ENCODE peak calls at places on chromosomes 7 and 10, in four cellular contexts. O, Q, P and L are unnamed samples.

GRCh38 chr7:150903627-150904026 is 51.3 kb downstream of the AOC1 start:
- DNase-seq in O (no peak), P (no peak), Q (peak; percentile 84), L (no peak)

GRCh38 chr7:1140481-1141104 is 19.4 kb downstream of the ZFAND2A start:
- DNase-seq in P (no peak), O (no peak), Q (no peak), L (no peak)

GRCh38 chr7:155860840-155861479 is 48.7 kb upstream of the SHH start:
- DNase-seq in P (no peak), O (no peak), Q (peak; percentile 45), L (no peak)

GRCh38 chr10:100506596-100507356 is 12.9 kb downstream of the SEC31B start:
- DNase-seq in Q (peak; percentile 81), O (no peak), P (no peak), L (no peak)

GRCh38 chr7:121302214-121302745 is 26.5 kb upstream of the WNT16 start:
- DNase-seq in P (no peak), O (peak; percentile 27), Q (peak; percentile 91), L (no peak)

GRCh38 chr10:117743517-117743916 is 201.0 kb downstream of the EMX2 start:
- DNase-seq in P (no peak), Q (no peak), O (no peak), L (no peak)

GRCh38 chr7:129969881-129970446 is 17.2 kb upstream of the UBE2H start:
- DNase-seq in O (no peak), Q (peak; percentile 98), P (no peak), L (no peak)

GRCh38 chr7:26399309-26399610 is 107.6 kb downstream of the SNX10 start:
- DNase-seq in Q (no peak), O (no peak), P (peak; percentile 24), L (no peak)

GRCh38 chr7:24075426-24075810 is 208.6 kb upstream of the NPY start:
- DNase-seq in Q (peak; percentile 20), P (no peak), O (no peak), L (no peak)

GRCh38 chr7:153258686-153259085 is 499.1 kb downstream of the ACTR3B start:
- DNase-seq in O (no peak), Q (no peak), P (no peak), L (no peak)

GRCh38 chr7:133126422-133126821 is 44.5 kb upstream of the CHCHD3 start:
- DNase-seq in Q (no peak), P (no peak), O (no peak), L (no peak)

GRCh38 chr7:33155811-33156210 is 26.4 kb downstream of the BBS9 start:
- DNase-seq in O (no peak), P (no peak), Q (peak; percentile 64), L (no peak)

GRCh38 chr7:2299131-2299829 is 15.0 kb downstream of the SNX8 start:
- DNase-seq in P (no peak), O (peak; percentile 76), Q (no peak), L (no peak)

GRCh38 chr10:86440874-86441838 is 74.6 kb upstream of the GRID1 start:
- DNase-seq in Q (peak; percentile 74), P (no peak), O (no peak), L (no peak)

GRCh38 chr10:43138757-43139241 is 554 bp downstream of the CSGALNACT2 start:
- DNase-seq in O (no peak), Q (peak; percentile 17), P (no peak), L (peak; percentile 87)

GRCh38 chr10:105691811-105692210 is 1050.7 kb downstream of the SORCS3 start:
- DNase-seq in Q (peak; percentile 15), O (no peak), P (peak; percentile 11), L (no peak)

GRCh38 chr10:72316386-72316700 is 38.4 kb downstream of the DNAJB12 start:
- DNase-seq in O (no peak), Q (no peak), P (no peak), L (no peak)

GRCh38 chr7:76193881-76194280 is 7.8 kb upstream of the SRRM3 start:
- DNase-seq in O (no peak), P (no peak), Q (no peak), L (no peak)

GRCh38 chr10:66215005-66215404 is 710.8 kb upstream of the LRRTM3 start:
- DNase-seq in O (no peak), Q (peak; percentile 13), P (no peak), L (no peak)

GRCh38 chr7:55075464-55075971 is 56.7 kb downstream of the EGFR start:
- DNase-seq in P (no peak), Q (no peak), O (no peak), L (no peak)

GRCh38 chr10:27100800-27101347 is 580 bp upstream of the ANKRD26 start:
- DNase-seq in Q (no peak), O (no peak), P (no peak), L (peak; percentile 6)

GRCh38 chr7:97024209-97025129 is at the start of gene DLX5:
- DNase-seq in Q (peak; percentile 71), P (peak; percentile 15), O (no peak), L (no peak)

GRCh38 chr7:23490357-23491131 is 20.3 kb upstream of the IGF2BP3 start:
- DNase-seq in O (peak; percentile 65), Q (no peak), P (no peak), L (peak; percentile 31)

GRCh38 chr7:78601728-78602127 is 803.2 kb downstream of the PHTF2 start:
- DNase-seq in O (no peak), Q (no peak), P (no peak), L (no peak)

GRCh38 chr7:46387646-46388045 is 466.6 kb upstream of the IGFBP3 start:
- DNase-seq in O (no peak), P (no peak), Q (peak; percentile 10), L (no peak)

GRCh38 chr7:94529516-94529915 is 19.9 kb downstream of the CASD1 start:
- DNase-seq in P (no peak), Q (no peak), O (no peak), L (no peak)

GRCh38 chr7:30825215-30825720 is 54.1 kb downstream of the MINDY4 start:
- DNase-seq in O (no peak), P (no peak), Q (no peak), L (no peak)

GRCh38 chr7:101114492-101114891 is 12.4 kb upstream of the SERPINE1 start:
- DNase-seq in O (no peak), P (no peak), Q (no peak), L (no peak)

GRCh38 chr10:9243861-9244515 is 1189.5 kb downstream of the GATA3 start:
- DNase-seq in O (no peak), Q (no peak), P (no peak), L (no peak)

GRCh38 chr10:46547331-46547880 is 9.1 kb downstream of the GPRIN2 start:
- DNase-seq in Q (no peak), O (no peak), P (no peak), L (no peak)

GRCh38 chr7:5692112-5692844 is 89.2 kb downstream of the RNF216 start:
- DNase-seq in P (no peak), O (no peak), Q (peak; percentile 93), L (no peak)

GRCh38 chr7:13308423-13308822 is 621.0 kb downstream of the ARL4A start:
- DNase-seq in P (no peak), Q (no peak), O (no peak), L (no peak)

GRCh38 chr10:10527861-10528562 is 489.7 kb upstream of the CELF2 start:
- DNase-seq in Q (no peak), O (no peak), P (no peak), L (no peak)

GRCh38 chr7:96224682-96225081 is 97.2 kb downstream of the SLC25A13 start:
- DNase-seq in Q (peak; percentile 8), P (no peak), O (no peak), L (no peak)

GRCh38 chr10:135601-136464 is 578 bp downstream of the ZMYND11 start:
- DNase-seq in Q (no peak), O (peak; percentile 77), P (peak; percentile 38), L (peak; percentile 30)

GRCh38 chr7:156128496-156128895 is 316.2 kb upstream of the SHH start:
- DNase-seq in Q (no peak), P (no peak), O (no peak), L (no peak)

GRCh38 chr7:42236266-42237161 is 495 bp downstream of the GLI3 start:
- DNase-seq in Q (peak; percentile 69), O (peak; percentile 28), P (peak; percentile 55), L (no peak)

GRCh38 chr10:43264987-43265798 is 1.7 kb downstream of the RASGEF1A start:
- DNase-seq in Q (no peak), O (no peak), P (no peak), L (no peak)